ENCODE peak calls at places on chromosomes 5 and 9, in ten cellular contexts. One of them, this sample, is unnamed.
A peak's percentile ranks its signal among the peaks of the same experiment; 100 is the strongest.

GRCh38 chr5:31733365-31733764 is 94.4 kb downstream of the PDZD2 start:
- DNase-seq in MM.1S: no peak
- DNase-seq in hepatocyte: no peak
- DNase-seq in fibroblast of lung: no peak
- DNase-seq in GM23338: no peak
- DNase-seq in mesenchymal stem cell: no peak
- DNase-seq in K562: no peak
- DNase-seq in A549: no peak
- DNase-seq in mammary epithelial cell: no peak
- DNase-seq in H1: no peak
- DNase-seq in this sample: no peak

GRCh38 chr5:59066367-59067163 is 483.7 kb downstream of the RAB3C start:
- DNase-seq in A549: peak; percentile 81
- DNase-seq in mesenchymal stem cell: peak; percentile 30
- DNase-seq in K562: no peak
- DNase-seq in MM.1S: no peak
- DNase-seq in GM23338: no peak
- DNase-seq in H1: no peak
- DNase-seq in fibroblast of lung: peak; percentile 81
- DNase-seq in hepatocyte: no peak
- DNase-seq in mammary epithelial cell: peak; percentile 50
- DNase-seq in this sample: no peak

GRCh38 chr5:161094411-161094810 is 242.4 kb upstream of the ATP10B start:
- DNase-seq in A549: no peak
- DNase-seq in K562: no peak
- DNase-seq in GM23338: no peak
- DNase-seq in H1: no peak
- DNase-seq in hepatocyte: no peak
- DNase-seq in mesenchymal stem cell: no peak
- DNase-seq in MM.1S: no peak
- DNase-seq in fibroblast of lung: peak; percentile 88
- DNase-seq in mammary epithelial cell: peak; percentile 43
- DNase-seq in this sample: no peak

GRCh38 chr9:88781500-88782391 is 209.5 kb upstream of the S1PR3 start:
- DNase-seq in A549: peak; percentile 48
- DNase-seq in mesenchymal stem cell: peak; percentile 80
- DNase-seq in hepatocyte: peak; percentile 56
- DNase-seq in K562: peak; percentile 87
- DNase-seq in GM23338: peak; percentile 32
- DNase-seq in MM.1S: no peak
- DNase-seq in H1: no peak
- DNase-seq in mammary epithelial cell: no peak
- DNase-seq in fibroblast of lung: peak; percentile 77
- DNase-seq in this sample: no peak

GRCh38 chr5:85096426-85096825 is 711.7 kb upstream of the EDIL3 start:
- DNase-seq in K562: no peak
- DNase-seq in hepatocyte: no peak
- DNase-seq in fibroblast of lung: peak; percentile 37
- DNase-seq in H1: no peak
- DNase-seq in MM.1S: no peak
- DNase-seq in A549: no peak
- DNase-seq in mesenchymal stem cell: no peak
- DNase-seq in GM23338: no peak
- DNase-seq in mammary epithelial cell: no peak
- DNase-seq in this sample: no peak

GRCh38 chr5:154444559-154445421 is 1.0 kb upstream of the SAP30L start:
- DNase-seq in hepatocyte: peak; percentile 33
- DNase-seq in MM.1S: peak; percentile 53
- DNase-seq in fibroblast of lung: no peak
- DNase-seq in K562: peak; percentile 29
- DNase-seq in mammary epithelial cell: peak; percentile 21
- DNase-seq in mesenchymal stem cell: peak; percentile 21
- DNase-seq in GM23338: peak; percentile 60
- DNase-seq in A549: peak; percentile 6
- DNase-seq in H1: peak; percentile 75
- DNase-seq in this sample: no peak

GRCh38 chr5:310516-310915 is 11.0 kb upstream of the AHRR start:
- DNase-seq in MM.1S: no peak
- DNase-seq in H1: no peak
- DNase-seq in mesenchymal stem cell: no peak
- DNase-seq in K562: no peak
- DNase-seq in hepatocyte: no peak
- DNase-seq in GM23338: no peak
- DNase-seq in A549: no peak
- DNase-seq in fibroblast of lung: no peak
- DNase-seq in mammary epithelial cell: no peak
- DNase-seq in this sample: no peak

GRCh38 chr9:127093319-127094020 is 29.0 kb downstream of the ANGPTL2 start:
- DNase-seq in K562: no peak
- DNase-seq in MM.1S: no peak
- DNase-seq in GM23338: peak; percentile 33
- DNase-seq in hepatocyte: no peak
- DNase-seq in H1: no peak
- DNase-seq in fibroblast of lung: no peak
- DNase-seq in A549: no peak
- DNase-seq in mesenchymal stem cell: no peak
- DNase-seq in mammary epithelial cell: no peak
- DNase-seq in this sample: no peak

GRCh38 chr5:175325681-175326080 is 118.3 kb downstream of the DRD1 start:
- DNase-seq in K562: no peak
- DNase-seq in A549: peak; percentile 44
- DNase-seq in mammary epithelial cell: peak; percentile 3
- DNase-seq in GM23338: no peak
- DNase-seq in MM.1S: no peak
- DNase-seq in H1: no peak
- DNase-seq in fibroblast of lung: peak; percentile 67
- DNase-seq in mesenchymal stem cell: no peak
- DNase-seq in hepatocyte: no peak
- DNase-seq in this sample: peak; percentile 11

GRCh38 chr5:32779754-32780415 is 68.8 kb downstream of the NPR3 start:
- DNase-seq in fibroblast of lung: peak; percentile 63
- DNase-seq in K562: no peak
- DNase-seq in H1: no peak
- DNase-seq in hepatocyte: no peak
- DNase-seq in GM23338: no peak
- DNase-seq in mammary epithelial cell: no peak
- DNase-seq in A549: no peak
- DNase-seq in MM.1S: no peak
- DNase-seq in mesenchymal stem cell: no peak
- DNase-seq in this sample: no peak

GRCh38 chr9:76884823-76885222 is 21.1 kb downstream of the PRUNE2 start:
- DNase-seq in A549: no peak
- DNase-seq in fibroblast of lung: no peak
- DNase-seq in MM.1S: no peak
- DNase-seq in GM23338: no peak
- DNase-seq in mammary epithelial cell: no peak
- DNase-seq in mesenchymal stem cell: no peak
- DNase-seq in K562: no peak
- DNase-seq in H1: no peak
- DNase-seq in hepatocyte: no peak
- DNase-seq in this sample: no peak

GRCh38 chr9:137157618-137158502 is 12.0 kb downstream of the LRRC26 start:
- DNase-seq in K562: peak; percentile 62
- DNase-seq in hepatocyte: no peak
- DNase-seq in A549: no peak
- DNase-seq in mammary epithelial cell: no peak
- DNase-seq in MM.1S: peak; percentile 3
- DNase-seq in mesenchymal stem cell: no peak
- DNase-seq in GM23338: no peak
- DNase-seq in H1: no peak
- DNase-seq in fibroblast of lung: no peak
- DNase-seq in this sample: no peak

GRCh38 chr9:114484854-114485443 is 20.3 kb downstream of the WHRN start:
- DNase-seq in mammary epithelial cell: peak; percentile 90
- DNase-seq in K562: peak; percentile 87
- DNase-seq in H1: no peak
- DNase-seq in MM.1S: peak; percentile 98
- DNase-seq in mesenchymal stem cell: peak; percentile 71
- DNase-seq in fibroblast of lung: peak; percentile 81
- DNase-seq in GM23338: no peak
- DNase-seq in A549: peak; percentile 18
- DNase-seq in hepatocyte: no peak
- DNase-seq in this sample: peak; percentile 86

GRCh38 chr5:17118631-17119030 is 98.8 kb upstream of the BASP1 start:
- DNase-seq in hepatocyte: peak; percentile 69
- DNase-seq in A549: peak; percentile 92
- DNase-seq in H1: no peak
- DNase-seq in mesenchymal stem cell: peak; percentile 98
- DNase-seq in fibroblast of lung: peak; percentile 95
- DNase-seq in MM.1S: no peak
- DNase-seq in GM23338: no peak
- DNase-seq in K562: peak; percentile 67
- DNase-seq in mammary epithelial cell: peak; percentile 90
- DNase-seq in this sample: peak; percentile 60

GRCh38 chr9:70450735-70451134 is 36.3 kb upstream of the KLF9 start:
- DNase-seq in mammary epithelial cell: no peak
- DNase-seq in mesenchymal stem cell: no peak
- DNase-seq in H1: no peak
- DNase-seq in K562: peak; percentile 21
- DNase-seq in A549: no peak
- DNase-seq in MM.1S: no peak
- DNase-seq in fibroblast of lung: no peak
- DNase-seq in hepatocyte: no peak
- DNase-seq in GM23338: no peak
- DNase-seq in this sample: no peak

GRCh38 chr9:70449461-70449860 is 35.0 kb upstream of the KLF9 start:
- DNase-seq in fibroblast of lung: no peak
- DNase-seq in H1: no peak
- DNase-seq in MM.1S: no peak
- DNase-seq in GM23338: no peak
- DNase-seq in K562: no peak
- DNase-seq in mammary epithelial cell: no peak
- DNase-seq in mesenchymal stem cell: no peak
- DNase-seq in hepatocyte: no peak
- DNase-seq in A549: no peak
- DNase-seq in this sample: no peak

GRCh38 chr9:70452365-70452764 is 37.9 kb upstream of the KLF9 start:
- DNase-seq in mesenchymal stem cell: no peak
- DNase-seq in H1: no peak
- DNase-seq in A549: no peak
- DNase-seq in hepatocyte: no peak
- DNase-seq in fibroblast of lung: no peak
- DNase-seq in MM.1S: no peak
- DNase-seq in GM23338: no peak
- DNase-seq in mammary epithelial cell: no peak
- DNase-seq in K562: no peak
- DNase-seq in this sample: no peak

GRCh38 chr9:70448904-70449303 is 34.4 kb upstream of the KLF9 start:
- DNase-seq in fibroblast of lung: no peak
- DNase-seq in MM.1S: no peak
- DNase-seq in A549: no peak
- DNase-seq in K562: no peak
- DNase-seq in mammary epithelial cell: no peak
- DNase-seq in GM23338: no peak
- DNase-seq in mesenchymal stem cell: no peak
- DNase-seq in hepatocyte: peak; percentile 16
- DNase-seq in H1: no peak
- DNase-seq in this sample: no peak

DNA sequence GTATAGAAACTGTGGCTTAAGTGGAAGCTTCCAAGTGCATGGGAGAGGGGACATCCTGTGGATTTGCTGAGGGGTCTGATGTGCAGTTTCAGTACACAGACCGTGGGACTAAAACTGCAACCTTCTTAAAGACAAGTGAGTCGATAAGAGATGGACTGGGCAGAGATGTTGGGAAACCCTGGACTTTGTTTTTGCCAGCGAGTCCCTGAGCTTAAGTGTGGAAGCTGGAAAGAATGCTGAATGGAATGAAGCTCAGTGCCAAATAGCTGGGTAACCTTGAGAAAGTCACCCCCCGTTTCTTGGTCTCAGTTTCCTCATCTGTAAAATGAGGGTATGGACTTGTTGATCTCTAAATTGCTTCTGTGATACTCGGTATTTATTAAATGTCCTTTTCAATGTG is 37.3 kb upstream of the KLF9 start:
- DNase-seq in mammary epithelial cell: no peak
- DNase-seq in GM23338: no peak
- DNase-seq in fibroblast of lung: no peak
- DNase-seq in K562: no peak
- DNase-seq in A549: no peak
- DNase-seq in MM.1S: no peak
- DNase-seq in hepatocyte: no peak
- DNase-seq in H1: no peak
- DNase-seq in mesenchymal stem cell: no peak
- DNase-seq in this sample: no peak
- H3K4me2 ChIP-seq in mammary epithelial cell: no peak overlapping the region
- H3K4me2 ChIP-seq in GM23338: no peak overlapping the region
- H3K4me2 ChIP-seq in fibroblast of lung: no peak overlapping the region
- H3K4me2 ChIP-seq in K562: no peak overlapping the region
- H3K4me2 ChIP-seq in A549: no peak overlapping the region
- H3K4me2 ChIP-seq in MM.1S: no peak overlapping the region
- H3K4me2 ChIP-seq in hepatocyte: no peak overlapping the region
- H3K4me2 ChIP-seq in H1: no peak overlapping the region
- H3K4me2 ChIP-seq in mesenchymal stem cell: no peak overlapping the region
- H3K4me2 ChIP-seq in this sample: no peak overlapping the region

GRCh38 chr9:100064872-100065581 is 33.8 kb downstream of the ERP44 start:
- DNase-seq in mesenchymal stem cell: peak; percentile 76
- DNase-seq in hepatocyte: no peak
- DNase-seq in H1: no peak
- DNase-seq in MM.1S: no peak
- DNase-seq in mammary epithelial cell: peak; percentile 80
- DNase-seq in K562: no peak
- DNase-seq in GM23338: no peak
- DNase-seq in fibroblast of lung: peak; percentile 75
- DNase-seq in A549: peak; percentile 19
- DNase-seq in this sample: peak; percentile 40
- H3K4me2 ChIP-seq in mesenchymal stem cell: no peak overlapping the region
- H3K4me2 ChIP-seq in hepatocyte: no peak overlapping the region
- H3K4me2 ChIP-seq in H1: no peak overlapping the region
- H3K4me2 ChIP-seq in MM.1S: no peak overlapping the region
- H3K4me2 ChIP-seq in mammary epithelial cell: peak overlapping the region; percentile 54
- H3K4me2 ChIP-seq in K562: no peak overlapping the region
- H3K4me2 ChIP-seq in GM23338: no peak overlapping the region
- H3K4me2 ChIP-seq in fibroblast of lung: peak overlapping the region; percentile 59
- H3K4me2 ChIP-seq in A549: peak overlapping the region; percentile 34
- H3K4me2 ChIP-seq in this sample: peak overlapping the region; percentile 32

GRCh38 chr5:34959323-34959722 is 30.0 kb downstream of the DNAJC21 start:
- DNase-seq in A549: no peak
- DNase-seq in H1: no peak
- DNase-seq in GM23338: no peak
- DNase-seq in fibroblast of lung: peak; percentile 80
- DNase-seq in hepatocyte: peak; percentile 40
- DNase-seq in K562: peak; percentile 31
- DNase-seq in MM.1S: peak; percentile 86
- DNase-seq in mesenchymal stem cell: peak; percentile 75
- DNase-seq in mammary epithelial cell: peak; percentile 74
- DNase-seq in this sample: no peak
- H3K4me2 ChIP-seq in A549: no peak overlapping the region
- H3K4me2 ChIP-seq in H1: no peak overlapping the region
- H3K4me2 ChIP-seq in GM23338: no peak overlapping the region
- H3K4me2 ChIP-seq in fibroblast of lung: no peak overlapping the region
- H3K4me2 ChIP-seq in hepatocyte: no peak overlapping the region
- H3K4me2 ChIP-seq in K562: no peak overlapping the region
- H3K4me2 ChIP-seq in MM.1S: no peak overlapping the region
- H3K4me2 ChIP-seq in mesenchymal stem cell: no peak overlapping the region
- H3K4me2 ChIP-seq in mammary epithelial cell: no peak overlapping the region
- H3K4me2 ChIP-seq in this sample: no peak overlapping the region

DNA sequence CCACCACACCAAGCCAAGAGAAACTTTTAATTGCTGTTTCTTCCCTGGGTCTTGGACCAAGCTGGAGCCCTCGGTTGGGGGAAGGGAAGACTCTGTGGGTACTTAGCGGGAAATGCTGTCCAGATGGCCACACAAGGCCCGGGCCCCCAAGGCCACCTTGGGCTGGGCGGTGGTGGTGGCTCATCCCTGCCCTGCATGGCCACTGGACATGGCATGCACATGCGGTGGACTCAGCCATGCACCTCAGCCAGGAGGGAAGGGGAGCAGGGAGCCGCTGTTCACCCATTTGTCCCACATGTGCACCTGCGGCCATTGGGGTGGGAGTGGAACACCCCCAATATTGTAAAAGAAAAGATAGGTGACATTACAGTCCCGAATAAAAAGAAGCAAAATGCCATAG is 72.4 kb downstream of the RGMB start:
- DNase-seq in mesenchymal stem cell: no peak
- DNase-seq in fibroblast of lung: no peak
- DNase-seq in mammary epithelial cell: no peak
- DNase-seq in hepatocyte: no peak
- DNase-seq in K562: no peak
- DNase-seq in MM.1S: no peak
- DNase-seq in H1: no peak
- DNase-seq in GM23338: no peak
- DNase-seq in A549: no peak
- DNase-seq in this sample: no peak
- H3K4me2 ChIP-seq in mesenchymal stem cell: no peak overlapping the region
- H3K4me2 ChIP-seq in fibroblast of lung: no peak overlapping the region
- H3K4me2 ChIP-seq in mammary epithelial cell: no peak overlapping the region
- H3K4me2 ChIP-seq in hepatocyte: no peak overlapping the region
- H3K4me2 ChIP-seq in K562: no peak overlapping the region
- H3K4me2 ChIP-seq in MM.1S: no peak overlapping the region
- H3K4me2 ChIP-seq in H1: no peak overlapping the region
- H3K4me2 ChIP-seq in GM23338: no peak overlapping the region
- H3K4me2 ChIP-seq in A549: no peak overlapping the region
- H3K4me2 ChIP-seq in this sample: no peak overlapping the region

This sample was measured in keratinocyte.